ENCODE peak calls at places on chromosomes 12 and 14, in nine cellular contexts. S is heart left ventricle, G is tibial artery, W is IMR-90, O is upper lobe of right lung, H is fibroblast of mammary gland, T is OCI-LY7, E is HCT116, J is lower leg skin. A is an unnamed sample.

GRCh38 chr14:96509457-96510090 is 7.4 kb downstream of the PAPOLA start:
- DNase-seq in S (no peak), G (no peak), W (no peak), O (no peak), H (no peak), T (no peak), E (no peak), J (no peak), A (no peak)

GRCh38 chr12:54370218-54370730 is 6.0 kb upstream of the GPR84 start:
- DNase-seq in S (peak; percentile 88), G (peak; percentile 74), W (peak; percentile 77), O (peak; percentile 88), H (peak; percentile 82), T (no peak), E (no peak), J (no peak), A (peak; percentile 79)

GRCh38 chr12:26271024-26271423 is 75.7 kb downstream of the SSPN start:
- DNase-seq in S (no peak), G (no peak), W (peak; percentile 50), O (no peak), H (peak; percentile 24), T (no peak), E (no peak), J (no peak), A (peak; percentile 71)

GRCh38 chr12:129887047-129887568 is 16.7 kb downstream of the TMEM132D start:
- DNase-seq in S (no peak), G (no peak), W (no peak), O (peak; percentile 73), H (no peak), T (no peak), E (no peak), J (no peak), A (peak; percentile 57)

GRCh38 chr12:100904270-100904669 is 109.7 kb downstream of the ANO4 start:
- DNase-seq in S (no peak), G (no peak), W (peak; percentile 51), O (no peak), H (peak; percentile 76), T (no peak), E (no peak), J (no peak), A (no peak)

GRCh38 chr14:104593241-104593701 is 11.3 kb downstream of the TMEM179 start:
- DNase-seq in S (peak; percentile 63), G (no peak), W (no peak), O (no peak), H (no peak), T (no peak), E (no peak), J (no peak), A (no peak)

GRCh38 chr12:68792952-68793351 is 15.0 kb upstream of the MDM2 start:
- DNase-seq in S (no peak), G (no peak), W (peak; percentile 49), O (no peak), H (peak; percentile 47), T (peak; percentile 87), E (peak; percentile 59), J (no peak), A (peak; percentile 70)

GRCh38 chr14:33602396-33602795 is 348.5 kb downstream of the EGLN3 start:
- DNase-seq in S (no peak), G (no peak), W (no peak), O (no peak), H (no peak), T (no peak), E (no peak), J (no peak), A (peak; percentile 45)

GRCh38 chr14:72049462-72049861 is 117.2 kb downstream of the RGS6 start:
- DNase-seq in S (no peak), G (no peak), W (no peak), O (no peak), H (no peak), T (no peak), E (peak; percentile 3), J (no peak), A (no peak)

GRCh38 chr12:106455100-106455499 is 97.6 kb downstream of the POLR3B start:
- DNase-seq in S (no peak), G (no peak), W (no peak), O (no peak), H (no peak), T (no peak), E (no peak), J (no peak), A (no peak)

GRCh38 chr12:75831413-75831812 is 200.2 kb downstream of the PHLDA1 start:
- DNase-seq in S (no peak), G (no peak), W (peak; percentile 73), O (no peak), H (no peak), T (no peak), E (no peak), J (no peak), A (no peak)

GRCh38 chr14:55747186-55747585 is 167.2 kb downstream of the KTN1 start:
- DNase-seq in S (no peak), G (no peak), W (no peak), O (no peak), H (no peak), T (no peak), E (no peak), J (no peak), A (no peak)

GRCh38 chr12:37666069-37666781 is 650.3 kb upstream of the ALG10B start:
- DNase-seq in S (peak; percentile 14), G (no peak), W (no peak), O (peak; percentile 37), H (no peak), T (no peak), E (no peak), J (no peak), A (no peak)

GRCh38 chr12:125528300-125528699 is 463.1 kb downstream of the AACS start:
- DNase-seq in S (no peak), G (no peak), W (no peak), O (no peak), H (no peak), T (no peak), E (no peak), J (no peak), A (no peak)

GRCh38 chr12:30925607-30926242 is 823 bp upstream of the TSPAN11 start:
- DNase-seq in S (no peak), G (peak; percentile 9), W (no peak), O (no peak), H (no peak), T (no peak), E (no peak), J (no peak), A (no peak)

GRCh38 chr12:49188205-49188915 is 520 bp downstream of the TUBA1A start:
- DNase-seq in S (peak; percentile 92), G (peak; percentile 90), W (peak; percentile 42), O (peak; percentile 91), H (peak; percentile 69), T (peak; percentile 78), E (peak; percentile 56), J (peak; percentile 87), A (peak; percentile 78)

GRCh38 chr12:26699237-26699636 is 133.8 kb downstream of the ITPR2 start:
- DNase-seq in S (no peak), G (no peak), W (peak; percentile 53), O (no peak), H (peak; percentile 67), T (no peak), E (no peak), J (no peak), A (no peak)

GRCh38 chr14:61671086-61671485 is 24.2 kb upstream of the HIF1A start:
- DNase-seq in S (no peak), G (no peak), W (no peak), O (no peak), H (no peak), T (peak; percentile 51), E (no peak), J (no peak), A (no peak)

GRCh38 chr12:9721394-9722092 is 11.4 kb downstream of the CLECL1 start:
- DNase-seq in S (no peak), G (no peak), W (peak; percentile 3), O (no peak), H (peak; percentile 59), T (peak; percentile 92), E (no peak), J (no peak), A (peak; percentile 48)

GRCh38 chr12:132217371-132217770 is 73.1 kb downstream of the NOC4L start:
- DNase-seq in S (no peak), G (no peak), W (no peak), O (no peak), H (no peak), T (no peak), E (no peak), J (no peak), A (no peak)
- H3K4me3 ChIP-seq in S (no peak overlapping the region), G (no peak overlapping the region), W (no peak overlapping the region), O (no peak overlapping the region), H (no peak overlapping the region), T (no peak overlapping the region), E (no peak overlapping the region), J (no peak overlapping the region), A (no peak overlapping the region)

GRCh38 chr12:111643428-111643826 is 42.3 kb downstream of the BRAP start:
- DNase-seq in S (no peak), G (peak; percentile 32), W (peak; percentile 95), O (no peak), H (peak; percentile 15), T (no peak), E (no peak), J (no peak), A (peak; percentile 63)
- TF ChIP-seq CTCF in S (no peak), G (no peak), W (no peak), O (no peak), H (no peak), T (no peak), E (no peak), J (no peak), A (no peak)

DNA sequence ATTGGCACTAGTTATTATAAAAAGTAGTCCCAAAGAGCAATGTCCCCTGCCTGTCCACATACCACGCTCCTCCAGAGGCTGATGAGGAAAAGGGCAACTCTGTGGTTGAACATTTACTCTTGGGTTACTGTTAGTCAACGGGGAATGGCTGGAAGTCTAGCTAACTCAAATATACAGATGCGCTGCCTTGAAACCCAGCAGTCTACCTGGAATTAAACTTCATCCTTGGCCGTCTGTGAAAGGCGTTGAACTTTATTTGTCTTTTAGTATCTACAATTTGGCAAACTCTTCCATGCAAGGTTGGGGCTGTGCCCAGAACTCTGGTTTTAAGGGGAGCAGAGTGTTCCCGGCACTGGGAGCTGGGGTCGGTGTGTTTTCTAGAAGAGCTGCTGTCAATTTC is 3.9 kb upstream of the MEG3 start:
- DNase-seq in S (peak; percentile 9), G (no peak), W (no peak), O (no peak), H (no peak), T (no peak), E (no peak), J (no peak), A (no peak)
- H3K4me3 ChIP-seq in S (no peak overlapping the region), G (no peak overlapping the region), W (no peak overlapping the region), O (no peak overlapping the region), H (no peak overlapping the region), T (no peak overlapping the region), E (no peak overlapping the region), J (no peak overlapping the region), A (no peak overlapping the region)

DNA sequence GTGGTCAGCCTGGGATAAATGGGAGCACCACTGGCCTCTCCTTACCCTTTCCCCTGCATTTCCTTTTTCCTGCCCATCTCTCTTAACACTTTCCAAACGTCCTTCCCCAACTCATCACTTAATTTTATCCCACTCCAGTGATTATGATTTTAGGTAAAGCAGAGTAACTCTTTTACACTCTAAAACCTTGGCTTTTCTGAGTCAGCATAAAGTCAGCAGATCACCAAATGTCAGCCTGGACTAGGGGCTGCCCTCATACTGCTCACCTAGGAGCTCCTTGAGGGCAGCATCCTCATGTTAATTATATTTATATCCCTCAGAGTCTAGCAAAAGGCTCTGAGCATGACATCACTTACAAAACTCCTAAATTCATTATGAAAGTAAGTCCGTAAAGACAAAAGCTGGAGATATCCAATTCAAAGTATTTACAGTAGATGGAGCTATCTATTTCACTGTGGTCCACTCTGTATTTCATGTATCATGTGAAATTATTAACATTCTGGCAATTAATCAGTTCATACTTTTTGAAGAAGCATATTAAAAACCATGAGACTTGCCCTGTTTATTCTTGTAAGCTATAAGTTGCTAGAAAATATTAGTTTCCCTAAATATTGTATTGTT is 17.0 kb upstream of the DICER1 start:
- DNase-seq in S (no peak), G (no peak), W (peak; percentile 15), O (no peak), H (peak; percentile 49), T (no peak), E (no peak), J (no peak), A (peak; percentile 70)
- TF ChIP-seq CTCF in S (peak; percentile 20), G (no peak), W (no peak), O (peak; percentile 34), H (peak; percentile 46), T (peak; percentile 59), E (no peak), J (no peak), A (peak; percentile 59)